ENCODE peak calls at places on chromosome 16, in seven cellular contexts. One of them, this sample, is unnamed.

GRCh38 chr16:89349947-89350633 is 132.6 kb downstream of the ZNF778 start:
- DNase-seq in breast epithelium: no peak
- DNase-seq in left lung: no peak
- DNase-seq in GM12865: no peak
- DNase-seq in endothelial cell: no peak
- DNase-seq in astrocyte of the cerebellum: no peak
- DNase-seq in GM23338: no peak
- DNase-seq in this sample: no peak

GRCh38 chr16:29649560-29650494 is 13.2 kb upstream of the SPN start:
- DNase-seq in breast epithelium: no peak
- DNase-seq in endothelial cell: no peak
- DNase-seq in GM12865: no peak
- DNase-seq in astrocyte of the cerebellum: no peak
- DNase-seq in left lung: no peak
- DNase-seq in GM23338: peak; percentile 42
- DNase-seq in this sample: no peak

GRCh38 chr16:2235695-2236361 is 416 bp upstream of the DNASE1L2 start:
- DNase-seq in left lung: no peak
- DNase-seq in GM23338: no peak
- DNase-seq in astrocyte of the cerebellum: no peak
- DNase-seq in GM12865: no peak
- DNase-seq in endothelial cell: no peak
- DNase-seq in breast epithelium: no peak
- DNase-seq in this sample: no peak

GRCh38 chr16:1363501-1364041 is 11.8 kb downstream of the GNPTG start:
- DNase-seq in endothelial cell: peak; percentile 77
- DNase-seq in astrocyte of the cerebellum: no peak
- DNase-seq in breast epithelium: peak; percentile 69
- DNase-seq in GM23338: peak; percentile 79
- DNase-seq in left lung: no peak
- DNase-seq in GM12865: peak; percentile 73
- DNase-seq in this sample: peak; percentile 56

GRCh38 chr16:83187404-83187803 is 560.6 kb downstream of the CDH13 start:
- DNase-seq in astrocyte of the cerebellum: peak; percentile 47
- DNase-seq in GM12865: peak; percentile 31
- DNase-seq in endothelial cell: no peak
- DNase-seq in GM23338: no peak
- DNase-seq in breast epithelium: no peak
- DNase-seq in left lung: no peak
- DNase-seq in this sample: no peak

GRCh38 chr16:51951668-51952298 is 595.2 kb downstream of the TOX3 start:
- DNase-seq in astrocyte of the cerebellum: no peak
- DNase-seq in GM12865: no peak
- DNase-seq in left lung: no peak
- DNase-seq in breast epithelium: no peak
- DNase-seq in GM23338: peak; percentile 64
- DNase-seq in endothelial cell: no peak
- DNase-seq in this sample: peak; percentile 45

GRCh38 chr16:49800876-49801275 is 55.0 kb downstream of the ZNF423 start:
- DNase-seq in GM12865: peak; percentile 9
- DNase-seq in astrocyte of the cerebellum: no peak
- DNase-seq in breast epithelium: no peak
- DNase-seq in GM23338: no peak
- DNase-seq in left lung: no peak
- DNase-seq in endothelial cell: no peak
- DNase-seq in this sample: no peak

GRCh38 chr16:48426244-48427135 is 41.3 kb upstream of the SIAH1 start:
- DNase-seq in breast epithelium: no peak
- DNase-seq in left lung: no peak
- DNase-seq in astrocyte of the cerebellum: peak; percentile 37
- DNase-seq in endothelial cell: no peak
- DNase-seq in GM23338: no peak
- DNase-seq in GM12865: peak; percentile 11
- DNase-seq in this sample: no peak

GRCh38 chr16:81567987-81568748 is 123.6 kb downstream of the CMIP start:
- DNase-seq in left lung: no peak
- DNase-seq in GM12865: no peak
- DNase-seq in astrocyte of the cerebellum: peak; percentile 59
- DNase-seq in breast epithelium: peak; percentile 75
- DNase-seq in GM23338: no peak
- DNase-seq in endothelial cell: no peak
- DNase-seq in this sample: no peak

GRCh38 chr16:88536971-88537751 is 33.0 kb upstream of the ZC3H18 start:
- DNase-seq in GM23338: peak; percentile 59
- DNase-seq in astrocyte of the cerebellum: no peak
- DNase-seq in left lung: no peak
- DNase-seq in GM12865: no peak
- DNase-seq in breast epithelium: no peak
- DNase-seq in endothelial cell: no peak
- DNase-seq in this sample: no peak

GRCh38 chr16:10878644-10879498 is 1.9 kb downstream of the CIITA start:
- DNase-seq in endothelial cell: peak; percentile 18
- DNase-seq in GM23338: peak; percentile 63
- DNase-seq in breast epithelium: no peak
- DNase-seq in astrocyte of the cerebellum: no peak
- DNase-seq in left lung: peak; percentile 87
- DNase-seq in GM12865: peak; percentile 81
- DNase-seq in this sample: no peak

GRCh38 chr16:73268311-73268997 is 220.5 kb upstream of the ZFHX3 start:
- DNase-seq in astrocyte of the cerebellum: no peak
- DNase-seq in endothelial cell: peak; percentile 11
- DNase-seq in breast epithelium: no peak
- DNase-seq in left lung: no peak
- DNase-seq in GM23338: peak; percentile 73
- DNase-seq in GM12865: no peak
- DNase-seq in this sample: no peak

GRCh38 chr16:87161822-87162676 is 155.1 kb downstream of the C16orf95 start:
- DNase-seq in endothelial cell: no peak
- DNase-seq in left lung: no peak
- DNase-seq in GM23338: no peak
- DNase-seq in breast epithelium: no peak
- DNase-seq in astrocyte of the cerebellum: no peak
- DNase-seq in GM12865: peak; percentile 22
- DNase-seq in this sample: no peak

GRCh38 chr16:1338119-1338730 is 4.8 kb downstream of the BAIAP3 start:
- DNase-seq in GM23338: peak; percentile 67
- DNase-seq in GM12865: peak; percentile 50
- DNase-seq in astrocyte of the cerebellum: no peak
- DNase-seq in left lung: no peak
- DNase-seq in breast epithelium: no peak
- DNase-seq in endothelial cell: peak; percentile 64
- DNase-seq in this sample: peak; percentile 62

GRCh38 chr16:86414991-86415740 is 95.2 kb upstream of the FOXF1 start:
- DNase-seq in endothelial cell: peak; percentile 22
- DNase-seq in GM23338: no peak
- DNase-seq in GM12865: no peak
- DNase-seq in breast epithelium: no peak
- DNase-seq in left lung: no peak
- DNase-seq in astrocyte of the cerebellum: no peak
- DNase-seq in this sample: no peak

GRCh38 chr16:74320707-74321106 is 24.1 kb downstream of the PSMD7 start:
- DNase-seq in GM12865: no peak
- DNase-seq in left lung: no peak
- DNase-seq in GM23338: no peak
- DNase-seq in astrocyte of the cerebellum: no peak
- DNase-seq in endothelial cell: no peak
- DNase-seq in breast epithelium: no peak
- DNase-seq in this sample: no peak

GRCh38 chr16:55899857-55900256 is 24.7 kb upstream of the CES5A start:
- DNase-seq in GM23338: no peak
- DNase-seq in breast epithelium: no peak
- DNase-seq in endothelial cell: no peak
- DNase-seq in GM12865: peak; percentile 12
- DNase-seq in astrocyte of the cerebellum: no peak
- DNase-seq in left lung: no peak
- DNase-seq in this sample: no peak

GRCh38 chr16:19167710-19168172 is 299 bp upstream of the SYT17 start:
- DNase-seq in left lung: peak; percentile 75
- DNase-seq in GM12865: peak; percentile 77
- DNase-seq in breast epithelium: peak; percentile 72
- DNase-seq in endothelial cell: peak; percentile 87
- DNase-seq in GM23338: peak; percentile 89
- DNase-seq in astrocyte of the cerebellum: peak; percentile 19
- DNase-seq in this sample: peak; percentile 79

GRCh38 chr16:70157477-70158260 is 15.9 kb upstream of the CLEC18C start:
- DNase-seq in astrocyte of the cerebellum: no peak
- DNase-seq in left lung: no peak
- DNase-seq in breast epithelium: no peak
- DNase-seq in GM12865: no peak
- DNase-seq in GM23338: no peak
- DNase-seq in endothelial cell: no peak
- DNase-seq in this sample: no peak
- TF ChIP-seq CTCF in astrocyte of the cerebellum: no peak
- TF ChIP-seq CTCF in left lung: no peak
- TF ChIP-seq CTCF in breast epithelium: no peak
- TF ChIP-seq CTCF in GM12865: no peak
- TF ChIP-seq CTCF in GM23338: no peak
- TF ChIP-seq CTCF in endothelial cell: no peak
- TF ChIP-seq CTCF in this sample: no peak

GRCh38 chr16:22123146-22123545 is 30.8 kb downstream of the VWA3A start:
- DNase-seq in GM23338: peak; percentile 53
- DNase-seq in GM12865: peak; percentile 16
- DNase-seq in left lung: no peak
- DNase-seq in astrocyte of the cerebellum: no peak
- DNase-seq in breast epithelium: no peak
- DNase-seq in endothelial cell: no peak
- DNase-seq in this sample: no peak
- TF ChIP-seq CTCF in GM23338: peak; percentile 60
- TF ChIP-seq CTCF in GM12865: no peak
- TF ChIP-seq CTCF in left lung: no peak
- TF ChIP-seq CTCF in astrocyte of the cerebellum: no peak
- TF ChIP-seq CTCF in breast epithelium: no peak
- TF ChIP-seq CTCF in endothelial cell: no peak
- TF ChIP-seq CTCF in this sample: no peak

GRCh38 chr16:14489460-14489859 is 140.6 kb downstream of the PARN start:
- DNase-seq in astrocyte of the cerebellum: no peak
- DNase-seq in endothelial cell: peak; percentile 23
- DNase-seq in GM23338: peak; percentile 79
- DNase-seq in GM12865: peak; percentile 45
- DNase-seq in breast epithelium: no peak
- DNase-seq in left lung: no peak
- DNase-seq in this sample: no peak
- TF ChIP-seq CTCF in astrocyte of the cerebellum: peak; percentile 35
- TF ChIP-seq CTCF in endothelial cell: peak; percentile 64
- TF ChIP-seq CTCF in GM23338: peak; percentile 20
- TF ChIP-seq CTCF in GM12865: no peak
- TF ChIP-seq CTCF in breast epithelium: no peak
- TF ChIP-seq CTCF in left lung: no peak
- TF ChIP-seq CTCF in this sample: peak; percentile 50

DNA sequence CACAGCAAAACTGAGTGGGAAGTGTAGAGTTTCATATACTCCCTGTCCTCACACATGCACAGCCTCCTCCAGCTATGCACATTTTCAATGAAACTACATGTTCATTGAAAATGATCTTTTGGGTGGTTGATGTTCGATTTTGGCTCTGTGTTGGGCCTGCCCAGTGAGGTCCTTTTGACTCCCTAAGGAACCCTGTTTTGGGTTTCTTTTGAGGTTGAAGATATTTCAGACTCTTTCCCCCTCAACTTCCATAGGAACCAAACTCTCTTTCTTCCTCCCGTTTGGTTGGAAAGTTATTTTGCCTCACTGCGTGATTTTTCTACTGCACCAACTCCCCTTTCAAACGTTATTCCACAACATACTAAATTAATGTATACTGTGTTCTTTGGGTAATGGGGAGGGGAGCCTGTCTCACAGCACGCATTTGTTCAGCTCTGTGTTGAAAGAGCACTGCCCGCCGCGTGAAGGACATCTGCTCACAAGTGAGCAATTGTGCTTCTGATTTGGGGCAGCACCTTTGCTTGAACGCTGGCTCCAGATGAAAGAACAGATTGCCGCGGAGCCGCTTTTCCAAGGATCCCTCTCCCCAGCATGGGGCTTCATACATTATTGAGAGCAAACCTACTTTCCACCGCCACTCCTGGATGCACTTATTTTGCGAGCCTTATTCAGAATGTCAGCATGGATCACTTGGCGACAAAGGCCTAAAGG is 385.9 kb downstream of the WWOX start:
- DNase-seq in endothelial cell: no peak
- DNase-seq in left lung: no peak
- DNase-seq in GM23338: no peak
- DNase-seq in GM12865: no peak
- DNase-seq in breast epithelium: no peak
- DNase-seq in astrocyte of the cerebellum: no peak
- DNase-seq in this sample: no peak
- TF ChIP-seq CTCF in endothelial cell: no peak
- TF ChIP-seq CTCF in left lung: no peak
- TF ChIP-seq CTCF in GM23338: no peak
- TF ChIP-seq CTCF in GM12865: no peak
- TF ChIP-seq CTCF in breast epithelium: no peak
- TF ChIP-seq CTCF in astrocyte of the cerebellum: no peak
- TF ChIP-seq CTCF in this sample: no peak